ENCODE peak calls at places on chromosome 17, in eight cellular contexts. W is GDM1, D is fibroblast of the conjunctiva, G is SHP77, H is SK-N-MC, V is AG08396, I is A549, J is AG10803. R is an unnamed sample.

GRCh38 chr17:12808723-12809122 is 19.4 kb downstream of the ARHGAP44 start:
- DNase-seq in W (no peak), D (no peak), G (no peak), H (no peak), V (no peak), I (no peak), J (no peak), R (no peak)

GRCh38 chr17:32461853-32462617 is 17.7 kb downstream of the PSMD11 start:
- DNase-seq in W (peak; percentile 5), D (peak; percentile 48), G (peak; percentile 50), H (no peak), V (no peak), I (peak; percentile 71), J (peak; percentile 52), R (peak; percentile 67)

GRCh38 chr17:45235071-45236001 is 13.7 kb downstream of the FMNL1 start:
- DNase-seq in W (peak; percentile 70), D (peak; percentile 73), G (peak; percentile 62), H (peak; percentile 68), V (peak; percentile 80), I (peak; percentile 93), J (peak; percentile 69), R (peak; percentile 88)

GRCh38 chr17:57645950-57646686 is 99.0 kb downstream of the CCDC182 start:
- DNase-seq in W (no peak), D (no peak), G (no peak), H (no peak), V (no peak), I (no peak), J (no peak), R (no peak)

GRCh38 chr17:1568950-1569810 is 6.6 kb upstream of the PITPNA start:
- DNase-seq in W (no peak), D (no peak), G (peak; percentile 40), H (no peak), V (no peak), I (no peak), J (no peak), R (no peak)

GRCh38 chr17:63658366-63658765 is 36.1 kb downstream of the MAP3K3 start:
- DNase-seq in W (no peak), D (no peak), G (no peak), H (no peak), V (no peak), I (no peak), J (no peak), R (no peak)

GRCh38 chr17:62968445-62968923 is 2.4 kb downstream of the TANC2 start:
- DNase-seq in W (peak; percentile 64), D (peak; percentile 89), G (peak; percentile 91), H (peak; percentile 70), V (peak; percentile 86), I (peak; percentile 98), J (peak; percentile 90), R (peak; percentile 89)

GRCh38 chr17:49845210-49845782 is 2.6 kb downstream of the TAC4 start:
- DNase-seq in W (no peak), D (no peak), G (no peak), H (no peak), V (no peak), I (no peak), J (no peak), R (no peak)

GRCh38 chr17:9072626-9073339 is 51.5 kb downstream of the NTN1 start:
- DNase-seq in W (no peak), D (no peak), G (no peak), H (no peak), V (no peak), I (no peak), J (peak; percentile 21), R (no peak)

GRCh38 chr17:3843935-3844516 is 2.0 kb downstream of the NCBP3 start:
- DNase-seq in W (peak; percentile 24), D (no peak), G (peak; percentile 40), H (no peak), V (no peak), I (peak; percentile 87), J (peak; percentile 24), R (peak; percentile 68)

GRCh38 chr17:63519116-63519881 is 3.9 kb upstream of the KCNH6 start:
- DNase-seq in W (no peak), D (no peak), G (no peak), H (no peak), V (no peak), I (no peak), J (no peak), R (no peak)

GRCh38 chr17:61382796-61383688 is 16.6 kb upstream of the TBX2 start:
- DNase-seq in W (no peak), D (no peak), G (no peak), H (no peak), V (no peak), I (no peak), J (no peak), R (no peak)

GRCh38 chr17:65547253-65547670 is 14.2 kb downstream of the AXIN2 start:
- DNase-seq in W (no peak), D (no peak), G (no peak), H (no peak), V (no peak), I (no peak), J (peak; percentile 48), R (no peak)

GRCh38 chr17:64777413-64778101 is 115.5 kb upstream of the SMURF2 start:
- DNase-seq in W (no peak), D (no peak), G (peak; percentile 4), H (no peak), V (no peak), I (no peak), J (no peak), R (no peak)

GRCh38 chr17:56899403-56899802 is 14.4 kb downstream of the TRIM25 start:
- DNase-seq in W (no peak), D (no peak), G (no peak), H (no peak), V (no peak), I (no peak), J (no peak), R (no peak)

GRCh38 chr17:7266784-7267183 is 4.5 kb upstream of the CLDN7 start:
- DNase-seq in W (no peak), D (no peak), G (no peak), H (no peak), V (peak; percentile 35), I (no peak), J (no peak), R (no peak)

GRCh38 chr17:3773511-3773910 is 27.5 kb downstream of the ITGAE start:
- DNase-seq in W (no peak), D (no peak), G (no peak), H (no peak), V (no peak), I (no peak), J (peak; percentile 42), R (no peak)

GRCh38 chr17:30357476-30357875 is 21.3 kb upstream of the CPD start:
- DNase-seq in W (no peak), D (no peak), G (no peak), H (no peak), V (no peak), I (no peak), J (no peak), R (no peak)

GRCh38 chr17:59530561-59530960 is 34.8 kb upstream of the DHX40 start:
- DNase-seq in W (no peak), D (no peak), G (no peak), H (no peak), V (no peak), I (no peak), J (no peak), R (no peak)

GRCh38 chr17:39210093-39210434 is 10.0 kb downstream of the RPL19 start:
- DNase-seq in W (no peak), D (no peak), G (no peak), H (no peak), V (no peak), I (no peak), J (no peak), R (no peak)

GRCh38 chr17:14427914-14428639 is 127.2 kb downstream of the HS3ST3B1 start:
- DNase-seq in W (peak; percentile 62), D (no peak), G (peak; percentile 14), H (no peak), V (no peak), I (no peak), J (no peak), R (no peak)

GRCh38 chr17:27618417-27618816 is 12.6 kb upstream of the LGALS9 start:
- DNase-seq in W (no peak), D (no peak), G (no peak), H (no peak), V (no peak), I (no peak), J (no peak), R (no peak)

GRCh38 chr17:58156839-58157803 is 8.9 kb downstream of the OR4D1 start:
- DNase-seq in W (no peak), D (no peak), G (no peak), H (no peak), V (no peak), I (peak; percentile 56), J (no peak), R (no peak)

GRCh38 chr17:74437702-74438101 is 5.8 kb downstream of the GPRC5C start:
- DNase-seq in W (no peak), D (no peak), G (no peak), H (no peak), V (no peak), I (no peak), J (no peak), R (peak; percentile 49)

GRCh38 chr17:67503184-67503583 is 126.1 kb downstream of the PITPNC1 start:
- DNase-seq in W (no peak), D (no peak), G (no peak), H (no peak), V (no peak), I (no peak), J (no peak), R (no peak)

GRCh38 chr17:3710951-3711383 is 12.7 kb upstream of the HASPIN start:
- DNase-seq in W (peak; percentile 36), D (no peak), G (no peak), H (no peak), V (no peak), I (no peak), J (peak; percentile 30), R (no peak)

GRCh38 chr17:64304512-64304911 is 41.5 kb upstream of the TEX2 start:
- DNase-seq in W (no peak), D (no peak), G (no peak), H (no peak), V (no peak), I (no peak), J (no peak), R (no peak)

GRCh38 chr17:29169806-29170591 is 10.2 kb downstream of the MYO18A start:
- DNase-seq in W (no peak), D (no peak), G (no peak), H (no peak), V (no peak), I (no peak), J (no peak), R (no peak)

GRCh38 chr17:28372203-28372944 is 880 bp downstream of the SARM1 start:
- DNase-seq in W (no peak), D (no peak), G (peak; percentile 24), H (no peak), V (peak; percentile 60), I (no peak), J (peak; percentile 32), R (no peak)

R was measured in T47D.